ENCODE peak calls at places on chromosomes 5 and 9, in eight cellular contexts. H, T, X, L, I, A, V and P are unnamed samples.
A peak's percentile ranks its signal among the peaks of the same experiment; 100 is the strongest.

GRCh38 chr5:53133020-53133419 is 23.5 kb upstream of the MOCS2 start:
- DNase-seq in A (no peak), H (no peak), T (no peak), L (no peak), V (no peak), I (no peak), X (no peak), P (no peak)

GRCh38 chr5:65774346-65774745 is 52.3 kb downstream of the NLN start:
- DNase-seq in V (no peak), I (peak; percentile 90), A (no peak), L (no peak), H (no peak), T (no peak), X (no peak), P (no peak)

GRCh38 chr5:178113141-178113787 is at the start of gene N4BP3:
- DNase-seq in L (peak; percentile 73), V (no peak), A (peak; percentile 74), I (peak; percentile 44), H (no peak), X (peak; percentile 92), T (peak; percentile 67), P (peak; percentile 91)

GRCh38 chr5:137695651-137696428 is 40.0 kb downstream of the KLHL3 start:
- DNase-seq in I (no peak), V (peak; percentile 17), L (no peak), A (no peak), H (no peak), X (no peak), T (no peak), P (no peak)

GRCh38 chr9:71285191-71285656 is 163.8 kb upstream of the TRPM3 start:
- DNase-seq in L (peak; percentile 58), I (peak; percentile 54), A (no peak), V (no peak), T (no peak), H (no peak), X (no peak), P (no peak)

GRCh38 chr5:102747386-102748166 is 7.5 kb upstream of the PAM start:
- DNase-seq in A (no peak), X (no peak), I (no peak), L (no peak), V (no peak), H (no peak), T (no peak), P (no peak)

GRCh38 chr9:81318571-81318970 is 370.8 kb downstream of the TLE1 start:
- DNase-seq in V (no peak), A (no peak), L (no peak), I (peak; percentile 72), H (no peak), X (no peak), T (no peak), P (no peak)

GRCh38 chr5:94241288-94241651 is 377.1 kb downstream of the KIAA0825 start:
- DNase-seq in X (no peak), I (peak; percentile 38), A (no peak), V (no peak), H (no peak), T (no peak), L (no peak), P (no peak)

GRCh38 chr5:119179857-119180641 is 109.2 kb downstream of the DMXL1 start:
- DNase-seq in T (no peak), V (no peak), X (no peak), H (no peak), I (peak; percentile 52), A (no peak), L (no peak), P (no peak)

GRCh38 chr9:124873664-124874063 is 11.7 kb downstream of the ARPC5L start:
- DNase-seq in I (no peak), X (no peak), T (no peak), H (no peak), V (no peak), A (no peak), L (no peak), P (peak; percentile 47)

GRCh38 chr9:83432104-83432627 is 106.0 kb downstream of the FRMD3 start:
- DNase-seq in T (peak; percentile 86), X (peak; percentile 83), I (no peak), V (peak; percentile 70), H (peak; percentile 40), L (peak; percentile 86), A (peak; percentile 83), P (no peak)

GRCh38 chr9:116073826-116074225 is 79.8 kb upstream of the PAPPA start:
- DNase-seq in L (no peak), I (peak; percentile 67), H (no peak), X (no peak), A (no peak), V (peak; percentile 17), T (no peak), P (peak; percentile 39)

GRCh38 chr5:108579236-108579635 is 168.5 kb upstream of the FER start:
- DNase-seq in X (no peak), V (no peak), I (no peak), L (no peak), H (no peak), A (no peak), T (no peak), P (no peak)

GRCh38 chr5:176436641-176437040 is 11.5 kb upstream of the FAF2 start:
- DNase-seq in A (no peak), H (no peak), I (peak; percentile 88), V (no peak), L (no peak), X (no peak), T (no peak), P (no peak)

GRCh38 chr5:118224546-118224945 is 763.8 kb downstream of the DTWD2 start:
- DNase-seq in X (no peak), V (no peak), I (peak; percentile 13), A (no peak), T (no peak), H (no peak), L (no peak), P (no peak)

DNA sequence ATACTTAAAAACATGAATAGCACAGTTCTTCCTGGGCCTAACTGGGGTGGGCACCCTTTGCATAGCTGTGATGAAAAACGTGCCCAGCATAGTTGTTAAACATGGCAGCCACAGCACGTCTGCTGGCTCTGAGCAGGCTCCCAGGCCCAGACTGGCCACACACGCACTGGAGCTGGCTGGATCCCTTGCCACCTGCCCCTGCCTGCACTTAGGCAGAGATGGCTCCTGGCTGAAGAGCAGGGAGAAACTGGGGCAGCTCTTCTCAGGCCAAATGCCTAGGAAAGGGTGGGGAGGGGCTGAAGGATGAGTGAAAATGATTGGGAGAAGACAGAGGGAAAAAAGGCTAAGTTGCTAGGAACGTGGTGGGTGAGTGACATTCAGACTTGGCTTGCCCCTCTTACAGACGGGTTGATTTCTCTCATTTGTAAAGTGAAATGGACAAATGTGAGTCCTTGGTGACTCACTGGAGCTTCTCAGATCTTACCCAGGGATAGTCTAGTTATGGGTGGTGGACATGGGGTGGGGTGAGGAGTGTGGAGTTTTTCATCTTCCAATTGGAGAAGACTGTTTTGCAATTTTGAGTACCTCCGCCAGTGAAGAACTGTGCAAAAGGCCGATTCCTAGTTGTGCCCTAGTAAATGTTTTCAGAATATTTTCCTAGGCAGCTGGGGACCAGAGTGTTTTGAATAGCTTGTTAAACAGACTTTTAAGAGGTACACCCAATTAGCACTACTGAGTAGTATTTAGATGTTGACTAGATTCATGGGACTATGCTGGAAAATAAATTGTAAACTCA is 42.4 kb downstream of the TRIO start:
- DNase-seq in V (no peak), I (peak; percentile 77), T (no peak), H (no peak), L (no peak), X (no peak), A (no peak), P (no peak)
- H3K4me1 ChIP-seq in V (peaks cover 6% of the 10 kb centered on the region), I (peaks cover 44% of the 10 kb centered on the region), T (peaks cover 92% of the 10 kb centered on the region), H (peaks cover 31% of the 10 kb centered on the region), L (no peaks in the 10 kb centered on the region), X (peaks cover 39% of the 10 kb centered on the region), A (peaks cover 71% of the 10 kb centered on the region), P (peaks cover 43% of the 10 kb centered on the region)

DNA sequence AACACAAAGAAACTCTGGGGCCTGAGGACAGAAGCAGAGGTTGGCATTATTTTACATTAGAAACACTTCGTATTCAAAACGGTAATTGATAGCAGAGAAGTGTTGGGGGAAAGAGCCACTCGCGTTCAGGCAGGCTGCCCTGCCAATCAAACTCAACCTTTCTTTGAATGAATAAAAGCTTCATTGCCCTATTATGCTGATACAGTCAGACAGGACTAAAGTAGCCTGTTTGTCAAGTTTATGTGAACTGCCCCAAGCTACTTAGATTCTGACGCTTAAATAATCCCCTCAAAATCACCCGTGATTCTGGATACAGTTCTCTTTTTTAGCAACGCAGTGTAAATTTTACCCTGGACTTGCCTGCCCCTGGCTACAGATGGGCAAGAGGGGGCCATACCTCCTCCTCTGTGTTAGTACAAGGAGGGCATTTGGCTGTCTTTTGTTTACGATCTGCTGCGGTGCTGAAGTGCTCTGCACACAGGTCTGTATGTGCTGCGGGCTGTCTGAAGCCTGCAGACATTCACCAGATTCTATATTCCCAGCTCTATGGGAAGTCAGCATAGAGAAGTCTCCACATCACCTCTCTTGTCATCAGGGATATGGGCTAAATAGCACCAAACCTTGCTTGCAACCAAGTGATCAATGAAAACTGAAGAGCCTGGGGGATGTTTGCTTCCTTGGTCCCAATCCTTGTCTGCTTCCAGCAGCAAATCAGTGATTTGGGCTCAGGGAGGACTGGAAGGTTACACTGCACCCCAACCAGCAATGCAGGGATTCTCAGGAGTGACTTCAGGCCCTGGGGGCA is 218.4 kb downstream of the EBF1 start:
- DNase-seq in T (no peak), X (no peak), I (no peak), L (no peak), H (no peak), A (no peak), V (no peak), P (no peak)
- H3K4me1 ChIP-seq in T (peaks cover 26% of the 10 kb centered on the region), X (peaks cover 40% of the 10 kb centered on the region), I (no peaks in the 10 kb centered on the region), L (no peaks in the 10 kb centered on the region), H (peaks cover 14% of the 10 kb centered on the region), A (no peaks in the 10 kb centered on the region), V (no peaks in the 10 kb centered on the region), P (no peaks in the 10 kb centered on the region)

GRCh38 chr5:133474851-133475590 is 137.3 kb downstream of the FSTL4 start:
- DNase-seq in X (no peak), V (no peak), I (no peak), T (no peak), A (no peak), H (no peak), L (no peak), P (no peak)
- H3K4me1 ChIP-seq in X (no peaks in the 10 kb centered on the region), V (no peaks in the 10 kb centered on the region), I (no peaks in the 10 kb centered on the region), T (no peaks in the 10 kb centered on the region), A (no peaks in the 10 kb centered on the region), H (no peaks in the 10 kb centered on the region), L (no peaks in the 10 kb centered on the region), P (no peaks in the 10 kb centered on the region)

DNA sequence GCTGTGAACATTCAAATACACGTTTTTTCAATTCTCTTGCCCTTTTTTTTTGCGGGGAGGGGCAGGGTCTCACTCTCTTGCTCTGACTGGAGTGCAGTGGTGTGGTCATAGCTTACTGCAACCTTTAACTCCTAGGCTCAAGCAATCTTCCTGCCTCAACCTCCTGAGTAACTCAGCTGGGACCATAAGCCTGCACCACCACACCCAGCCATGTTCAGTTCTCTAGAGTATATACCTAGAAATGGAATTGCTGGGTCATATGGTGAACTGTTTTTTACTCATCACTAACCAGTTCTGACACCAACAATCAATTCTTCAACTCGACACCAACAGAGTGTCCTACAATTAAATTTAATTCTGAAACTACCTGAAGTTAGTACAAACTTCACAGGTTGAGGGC is 85.5 kb upstream of the ZNF169 start:
- DNase-seq in A (no peak), I (no peak), V (no peak), T (no peak), H (no peak), L (no peak), X (no peak), P (no peak)
- H3K4me1 ChIP-seq in A (peaks cover 93% of the 10 kb centered on the region), I (peaks cover 21% of the 10 kb centered on the region), V (peaks cover 11% of the 10 kb centered on the region), T (peaks cover 98% of the 10 kb centered on the region), H (peaks cover 22% of the 10 kb centered on the region), L (peaks cover 22% of the 10 kb centered on the region), X (peaks cover 91% of the 10 kb centered on the region), P (peaks cover 46% of the 10 kb centered on the region)